ENCODE peak calls at places on chromosomes 5 and 9, in four cellular contexts. One of them, this sample, is unnamed.

GRCh38 chr5:43042176-43042625 is 2.1 kb upstream of the ANXA2R start:
- DNase-seq in CD4-positive, alpha-beta memory T cell: peak; percentile 90
- DNase-seq in GM23248: peak; percentile 91
- DNase-seq in CD8-positive, alpha-beta memory T cell: peak; percentile 75
- DNase-seq in this sample: no peak

GRCh38 chr9:34163439-34163838 is 15.4 kb upstream of the UBAP1 start:
- DNase-seq in CD4-positive, alpha-beta memory T cell: no peak
- DNase-seq in GM23248: peak; percentile 77
- DNase-seq in CD8-positive, alpha-beta memory T cell: no peak
- DNase-seq in this sample: peak; percentile 67

GRCh38 chr5:152329896-152330295 is 75.2 kb downstream of the NMUR2 start:
- DNase-seq in CD4-positive, alpha-beta memory T cell: no peak
- DNase-seq in GM23248: no peak
- DNase-seq in CD8-positive, alpha-beta memory T cell: no peak
- DNase-seq in this sample: no peak

GRCh38 chr9:110255417-110256141 is 728 bp downstream of the TXN start:
- DNase-seq in CD4-positive, alpha-beta memory T cell: peak; percentile 21
- DNase-seq in GM23248: peak; percentile 85
- DNase-seq in CD8-positive, alpha-beta memory T cell: peak; percentile 18
- DNase-seq in this sample: peak; percentile 59

GRCh38 chr5:1244976-1245375 is 19.8 kb downstream of the SLC6A18 start:
- DNase-seq in CD4-positive, alpha-beta memory T cell: no peak
- DNase-seq in GM23248: no peak
- DNase-seq in CD8-positive, alpha-beta memory T cell: no peak
- DNase-seq in this sample: peak; percentile 19

GRCh38 chr9:110125207-110125751 is 82.7 kb downstream of the C9orf152 start:
- DNase-seq in CD4-positive, alpha-beta memory T cell: no peak
- DNase-seq in GM23248: peak; percentile 90
- DNase-seq in CD8-positive, alpha-beta memory T cell: no peak
- DNase-seq in this sample: no peak

GRCh38 chr9:114384836-114385411 is 2.9 kb downstream of the AKNA start:
- DNase-seq in CD4-positive, alpha-beta memory T cell: no peak
- DNase-seq in GM23248: no peak
- DNase-seq in CD8-positive, alpha-beta memory T cell: no peak
- DNase-seq in this sample: no peak

GRCh38 chr5:17302590-17302989 is 85.2 kb downstream of the BASP1 start:
- DNase-seq in CD4-positive, alpha-beta memory T cell: no peak
- DNase-seq in GM23248: peak; percentile 69
- DNase-seq in CD8-positive, alpha-beta memory T cell: no peak
- DNase-seq in this sample: no peak

GRCh38 chr9:5843450-5844249 is 10.7 kb upstream of the ERMP1 start:
- DNase-seq in CD4-positive, alpha-beta memory T cell: no peak
- DNase-seq in GM23248: no peak
- DNase-seq in CD8-positive, alpha-beta memory T cell: no peak
- DNase-seq in this sample: no peak

GRCh38 chr5:78886650-78887230 is 98.4 kb downstream of the ARSB start:
- DNase-seq in CD4-positive, alpha-beta memory T cell: peak; percentile 2
- DNase-seq in GM23248: peak; percentile 47
- DNase-seq in CD8-positive, alpha-beta memory T cell: no peak
- DNase-seq in this sample: peak; percentile 34

GRCh38 chr9:124004608-124005007 is 7.0 kb upstream of the LHX2 start:
- DNase-seq in CD4-positive, alpha-beta memory T cell: no peak
- DNase-seq in GM23248: no peak
- DNase-seq in CD8-positive, alpha-beta memory T cell: no peak
- DNase-seq in this sample: no peak

GRCh38 chr5:150343994-150344393 is 13.5 kb upstream of the TCOF1 start:
- DNase-seq in CD4-positive, alpha-beta memory T cell: no peak
- DNase-seq in GM23248: no peak
- DNase-seq in CD8-positive, alpha-beta memory T cell: no peak
- DNase-seq in this sample: no peak

GRCh38 chr5:153926201-153926600 is 112.5 kb downstream of the FAM114A2 start:
- DNase-seq in CD4-positive, alpha-beta memory T cell: no peak
- DNase-seq in GM23248: peak; percentile 29
- DNase-seq in CD8-positive, alpha-beta memory T cell: no peak
- DNase-seq in this sample: no peak

GRCh38 chr5:16712600-16712999 is 95.8 kb upstream of the RETREG1 start:
- DNase-seq in CD4-positive, alpha-beta memory T cell: no peak
- DNase-seq in GM23248: no peak
- DNase-seq in CD8-positive, alpha-beta memory T cell: no peak
- DNase-seq in this sample: no peak

GRCh38 chr9:23557691-23558090 is 268.3 kb downstream of the ELAVL2 start:
- DNase-seq in CD4-positive, alpha-beta memory T cell: no peak
- DNase-seq in GM23248: no peak
- DNase-seq in CD8-positive, alpha-beta memory T cell: no peak
- DNase-seq in this sample: no peak

GRCh38 chr5:132209131-132209530 is 18.5 kb downstream of the P4HA2 start:
- DNase-seq in CD4-positive, alpha-beta memory T cell: no peak
- DNase-seq in GM23248: no peak
- DNase-seq in CD8-positive, alpha-beta memory T cell: no peak
- DNase-seq in this sample: no peak

GRCh38 chr5:72178910-72179815 is 71.9 kb downstream of the MAP1B start:
- DNase-seq in CD4-positive, alpha-beta memory T cell: no peak
- DNase-seq in GM23248: peak; percentile 97
- DNase-seq in CD8-positive, alpha-beta memory T cell: no peak
- DNase-seq in this sample: peak; percentile 89

GRCh38 chr9:83153030-83153429 is 90.1 kb upstream of the RASEF start:
- DNase-seq in CD4-positive, alpha-beta memory T cell: no peak
- DNase-seq in GM23248: no peak
- DNase-seq in CD8-positive, alpha-beta memory T cell: no peak
- DNase-seq in this sample: no peak

GRCh38 chr5:58294598-58295298 is 165.1 kb downstream of the PLK2 start:
- DNase-seq in CD4-positive, alpha-beta memory T cell: no peak
- DNase-seq in GM23248: peak; percentile 66
- DNase-seq in CD8-positive, alpha-beta memory T cell: no peak
- DNase-seq in this sample: peak; percentile 64

GRCh38 chr5:76763136-76763535 is 47.2 kb downstream of the F2R start:
- DNase-seq in CD4-positive, alpha-beta memory T cell: no peak
- DNase-seq in GM23248: no peak
- DNase-seq in CD8-positive, alpha-beta memory T cell: no peak
- DNase-seq in this sample: peak; percentile 44

GRCh38 chr5:4018007-4018406 is 422.4 kb downstream of the IRX1 start:
- DNase-seq in CD4-positive, alpha-beta memory T cell: no peak
- DNase-seq in GM23248: no peak
- DNase-seq in CD8-positive, alpha-beta memory T cell: no peak
- DNase-seq in this sample: no peak

GRCh38 chr9:112296929-112297328 is 36.5 kb downstream of the PTBP3 start:
- DNase-seq in CD4-positive, alpha-beta memory T cell: no peak
- DNase-seq in GM23248: no peak
- DNase-seq in CD8-positive, alpha-beta memory T cell: no peak
- DNase-seq in this sample: no peak

GRCh38 chr9:37938121-37938906 is 34.4 kb upstream of the SLC25A51 start:
- DNase-seq in CD4-positive, alpha-beta memory T cell: no peak
- DNase-seq in GM23248: peak; percentile 90
- DNase-seq in CD8-positive, alpha-beta memory T cell: no peak
- DNase-seq in this sample: peak; percentile 83

GRCh38 chr5:172544371-172545120 is 90.2 kb upstream of the SH3PXD2B start:
- DNase-seq in CD4-positive, alpha-beta memory T cell: no peak
- DNase-seq in GM23248: no peak
- DNase-seq in CD8-positive, alpha-beta memory T cell: no peak
- DNase-seq in this sample: no peak

GRCh38 chr5:37786855-37787254 is 53.0 kb downstream of the GDNF start:
- DNase-seq in CD4-positive, alpha-beta memory T cell: no peak
- DNase-seq in GM23248: peak; percentile 93
- DNase-seq in CD8-positive, alpha-beta memory T cell: no peak
- DNase-seq in this sample: peak; percentile 50

GRCh38 chr5:133704411-133704810 is 92.1 kb upstream of the FSTL4 start:
- DNase-seq in CD4-positive, alpha-beta memory T cell: no peak
- DNase-seq in GM23248: no peak
- DNase-seq in CD8-positive, alpha-beta memory T cell: no peak
- DNase-seq in this sample: no peak

GRCh38 chr5:116947691-116948528 is 373.3 kb upstream of the SEMA6A start:
- DNase-seq in CD4-positive, alpha-beta memory T cell: peak; percentile 25
- DNase-seq in GM23248: peak; percentile 7
- DNase-seq in CD8-positive, alpha-beta memory T cell: peak; percentile 13
- DNase-seq in this sample: peak; percentile 41

DNA sequence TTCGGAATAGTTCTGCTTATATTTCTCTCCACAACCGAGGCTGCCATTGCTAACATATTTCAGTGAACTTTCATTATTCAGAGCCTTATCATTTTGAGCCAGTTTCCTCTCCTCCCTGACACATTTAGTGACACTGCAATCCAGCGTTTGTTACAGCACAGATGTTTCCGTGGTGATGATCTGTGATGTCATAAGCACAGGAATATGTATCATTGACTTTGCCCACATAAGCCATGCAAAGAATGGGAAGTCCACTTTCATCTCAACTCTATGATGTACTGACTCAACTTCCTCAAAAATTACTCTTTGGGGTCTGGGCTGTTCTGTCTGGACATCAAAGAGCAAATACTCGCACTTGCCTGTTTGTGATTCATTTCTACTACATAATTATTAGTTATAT is 291.8 kb downstream of the EBF1 start:
- DNase-seq in CD4-positive, alpha-beta memory T cell: no peak
- DNase-seq in GM23248: peak; percentile 24
- DNase-seq in CD8-positive, alpha-beta memory T cell: no peak
- DNase-seq in this sample: no peak
- H3K27ac ChIP-seq in CD4-positive, alpha-beta memory T cell: no peak overlapping the region
- H3K27ac ChIP-seq in GM23248: no peak overlapping the region
- H3K27ac ChIP-seq in CD8-positive, alpha-beta memory T cell: no peak overlapping the region
- H3K27ac ChIP-seq in this sample: no peak overlapping the region

GRCh38 chr5:65261499-65261898 is 220.2 kb downstream of the ADAMTS6 start:
- DNase-seq in CD4-positive, alpha-beta memory T cell: no peak
- DNase-seq in GM23248: peak; percentile 14
- DNase-seq in CD8-positive, alpha-beta memory T cell: no peak
- DNase-seq in this sample: no peak
- H3K27ac ChIP-seq in CD4-positive, alpha-beta memory T cell: no peak overlapping the region
- H3K27ac ChIP-seq in GM23248: no peak overlapping the region
- H3K27ac ChIP-seq in CD8-positive, alpha-beta memory T cell: no peak overlapping the region
- H3K27ac ChIP-seq in this sample: no peak overlapping the region

GRCh38 chr5:99141534-99142135 is 212.8 kb upstream of the CHD1 start:
- DNase-seq in CD4-positive, alpha-beta memory T cell: no peak
- DNase-seq in GM23248: peak; percentile 8
- DNase-seq in CD8-positive, alpha-beta memory T cell: no peak
- DNase-seq in this sample: peak; percentile 12
- H3K27ac ChIP-seq in CD4-positive, alpha-beta memory T cell: no peak overlapping the region
- H3K27ac ChIP-seq in GM23248: no peak overlapping the region
- H3K27ac ChIP-seq in CD8-positive, alpha-beta memory T cell: no peak overlapping the region
- H3K27ac ChIP-seq in this sample: no peak overlapping the region

DNA sequence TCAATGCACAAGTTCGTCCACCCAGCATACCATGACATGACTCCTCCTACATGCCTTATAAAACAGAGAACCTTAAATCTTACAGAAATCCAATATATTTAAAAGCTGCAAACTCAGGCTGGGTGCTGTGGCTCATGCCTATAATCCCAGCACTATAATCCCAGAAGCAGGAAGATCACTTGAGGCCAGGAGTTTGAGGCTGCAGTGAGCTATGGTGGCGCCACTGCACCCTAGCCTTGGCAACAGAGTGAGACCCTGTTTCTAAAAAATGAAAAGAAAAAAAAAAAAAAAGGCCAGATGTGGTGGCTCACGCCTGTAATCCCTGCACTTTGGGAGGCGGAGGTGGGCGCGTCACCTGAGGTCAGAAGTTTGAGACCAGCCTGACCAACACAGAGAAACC is 68.7 kb downstream of the MTMR12 start:
- DNase-seq in CD4-positive, alpha-beta memory T cell: no peak
- DNase-seq in GM23248: no peak
- DNase-seq in CD8-positive, alpha-beta memory T cell: no peak
- DNase-seq in this sample: no peak
- H3K27ac ChIP-seq in CD4-positive, alpha-beta memory T cell: no peak overlapping the region
- H3K27ac ChIP-seq in GM23248: no peak overlapping the region
- H3K27ac ChIP-seq in CD8-positive, alpha-beta memory T cell: no peak overlapping the region
- H3K27ac ChIP-seq in this sample: no peak overlapping the region

DNA sequence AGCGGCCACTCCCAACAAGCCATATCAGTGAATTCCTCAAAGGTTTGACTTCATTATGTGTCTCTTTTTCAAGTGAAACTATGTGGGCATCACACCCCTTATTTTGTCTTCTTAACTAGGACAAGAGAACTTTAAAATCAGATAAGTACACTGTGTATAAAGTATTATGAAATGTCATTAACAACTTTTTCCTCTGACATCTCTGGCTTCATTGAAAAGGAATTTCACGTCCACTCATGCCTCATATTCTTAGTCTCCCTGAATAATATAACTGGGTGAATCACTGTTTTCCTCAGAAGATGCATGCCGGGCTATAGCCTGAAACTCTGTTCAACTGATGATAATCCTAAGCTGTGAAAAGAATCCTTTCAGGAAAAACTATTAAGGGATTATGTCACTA is 415.8 kb downstream of the ACTL7B start:
- DNase-seq in CD4-positive, alpha-beta memory T cell: no peak
- DNase-seq in GM23248: peak; percentile 93
- DNase-seq in CD8-positive, alpha-beta memory T cell: no peak
- DNase-seq in this sample: peak; percentile 68
- H3K27ac ChIP-seq in CD4-positive, alpha-beta memory T cell: no peak overlapping the region
- H3K27ac ChIP-seq in GM23248: peak overlapping the region; percentile 60
- H3K27ac ChIP-seq in CD8-positive, alpha-beta memory T cell: no peak overlapping the region
- H3K27ac ChIP-seq in this sample: no peak overlapping the region

DNA sequence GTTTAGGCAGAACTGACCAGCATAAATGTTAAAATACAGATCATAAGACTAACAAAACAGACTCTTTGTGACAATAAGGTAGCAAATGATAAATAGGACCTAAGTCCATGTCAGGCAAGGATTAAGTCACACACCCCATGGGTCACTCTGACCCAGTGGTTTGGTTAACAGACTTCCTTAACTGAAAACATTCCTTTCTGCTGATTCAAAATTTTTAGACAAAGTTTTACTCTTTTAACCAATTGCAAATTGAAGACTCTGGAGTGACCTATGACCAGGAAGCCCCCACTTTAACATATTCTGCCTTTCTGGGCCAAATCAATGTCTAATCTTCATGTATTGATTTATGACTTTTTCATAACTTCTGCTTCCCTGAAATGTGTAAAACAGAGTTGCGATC is 4.9 kb upstream of the NXNL2 start:
- DNase-seq in CD4-positive, alpha-beta memory T cell: no peak
- DNase-seq in GM23248: peak; percentile 76
- DNase-seq in CD8-positive, alpha-beta memory T cell: no peak
- DNase-seq in this sample: no peak
- H3K27ac ChIP-seq in CD4-positive, alpha-beta memory T cell: no peak overlapping the region
- H3K27ac ChIP-seq in GM23248: peak overlapping the region; percentile 24
- H3K27ac ChIP-seq in CD8-positive, alpha-beta memory T cell: no peak overlapping the region
- H3K27ac ChIP-seq in this sample: no peak overlapping the region

GRCh38 chr5:14419686-14420085 is 161.9 kb upstream of the OTULINL start:
- DNase-seq in CD4-positive, alpha-beta memory T cell: no peak
- DNase-seq in GM23248: no peak
- DNase-seq in CD8-positive, alpha-beta memory T cell: no peak
- DNase-seq in this sample: no peak

GRCh38 chr5:14417232-14417730 is 164.3 kb upstream of the OTULINL start:
- DNase-seq in CD4-positive, alpha-beta memory T cell: no peak
- DNase-seq in GM23248: peak; percentile 63
- DNase-seq in CD8-positive, alpha-beta memory T cell: no peak
- DNase-seq in this sample: no peak

GRCh38 chr5:14420136-14420808 is 161.3 kb upstream of the OTULINL start:
- DNase-seq in CD4-positive, alpha-beta memory T cell: no peak
- DNase-seq in GM23248: peak; percentile 82
- DNase-seq in CD8-positive, alpha-beta memory T cell: no peak
- DNase-seq in this sample: no peak

GRCh38 chr5:14416709-14417108 is 164.9 kb upstream of the OTULINL start:
- DNase-seq in CD4-positive, alpha-beta memory T cell: no peak
- DNase-seq in GM23248: no peak
- DNase-seq in CD8-positive, alpha-beta memory T cell: no peak
- DNase-seq in this sample: no peak

GRCh38 chr5:14417792-14418765 is 163.5 kb upstream of the OTULINL start:
- DNase-seq in CD4-positive, alpha-beta memory T cell: no peak
- DNase-seq in GM23248: no peak
- DNase-seq in CD8-positive, alpha-beta memory T cell: no peak
- DNase-seq in this sample: no peak
- H3K27ac ChIP-seq in CD4-positive, alpha-beta memory T cell: no peak overlapping the region
- H3K27ac ChIP-seq in GM23248: peak overlapping the region; percentile 82
- H3K27ac ChIP-seq in CD8-positive, alpha-beta memory T cell: no peak overlapping the region
- H3K27ac ChIP-seq in this sample: no peak overlapping the region

GRCh38 chr5:54412913-54413312 is 42.6 kb upstream of the HSPB3 start:
- DNase-seq in CD4-positive, alpha-beta memory T cell: no peak
- DNase-seq in GM23248: no peak
- DNase-seq in CD8-positive, alpha-beta memory T cell: no peak
- DNase-seq in this sample: no peak
- H3K27ac ChIP-seq in CD4-positive, alpha-beta memory T cell: no peak overlapping the region
- H3K27ac ChIP-seq in GM23248: no peak overlapping the region
- H3K27ac ChIP-seq in CD8-positive, alpha-beta memory T cell: no peak overlapping the region
- H3K27ac ChIP-seq in this sample: no peak overlapping the region